ENCODE peak calls at places on chromosomes 4 and X, in six cellular contexts. One of them, this sample, is unnamed.

GRCh38 chr4:5784960-5785611 is 74.1 kb downstream of the EVC start:
- DNase-seq in stomach: no peak
- DNase-seq in stimulated activated CD4-positive, alpha-beta T cell treated with anti-CD3 and anti-CD28 coated beads, Interleukin-1b, Interleukin-23, amount 100 ng/mL, for 48 hours: no peak
- DNase-seq in NCI-H510A: no peak
- DNase-seq in uterus: no peak
- DNase-seq in GM04504: no peak
- DNase-seq in this sample: no peak

GRCh38 chr4:75985116-75985515 is 5.6 kb downstream of the SDAD1 start:
- DNase-seq in stomach: no peak
- DNase-seq in stimulated activated CD4-positive, alpha-beta T cell treated with anti-CD3 and anti-CD28 coated beads, Interleukin-1b, Interleukin-23, amount 100 ng/mL, for 48 hours: no peak
- DNase-seq in NCI-H510A: no peak
- DNase-seq in uterus: no peak
- DNase-seq in GM04504: peak
- DNase-seq in this sample: no peak

GRCh38 chrX:112687189-112687691 is 7.5 kb upstream of the LHFPL1 start:
- DNase-seq in stomach: no peak
- DNase-seq in stimulated activated CD4-positive, alpha-beta T cell treated with anti-CD3 and anti-CD28 coated beads, Interleukin-1b, Interleukin-23, amount 100 ng/mL, for 48 hours: no peak
- DNase-seq in NCI-H510A: no peak
- DNase-seq in uterus: no peak
- DNase-seq in GM04504: peak
- DNase-seq in this sample: no peak

GRCh38 chrX:140672840-140673731 is 36.5 kb upstream of the LINC00632 start:
- DNase-seq in stomach: no peak
- DNase-seq in stimulated activated CD4-positive, alpha-beta T cell treated with anti-CD3 and anti-CD28 coated beads, Interleukin-1b, Interleukin-23, amount 100 ng/mL, for 48 hours: no peak
- DNase-seq in NCI-H510A: no peak
- DNase-seq in uterus: no peak
- DNase-seq in GM04504: no peak
- DNase-seq in this sample: no peak

GRCh38 chrX:13398073-13398823 is 78.4 kb upstream of the ATXN3L start:
- DNase-seq in stomach: peak
- DNase-seq in stimulated activated CD4-positive, alpha-beta T cell treated with anti-CD3 and anti-CD28 coated beads, Interleukin-1b, Interleukin-23, amount 100 ng/mL, for 48 hours: peak
- DNase-seq in NCI-H510A: no peak
- DNase-seq in uterus: peak
- DNase-seq in GM04504: peak
- DNase-seq in this sample: peak

GRCh38 chr4:182898479-182898799 is 18.7 kb downstream of the DCTD start:
- DNase-seq in stomach: no peak
- DNase-seq in stimulated activated CD4-positive, alpha-beta T cell treated with anti-CD3 and anti-CD28 coated beads, Interleukin-1b, Interleukin-23, amount 100 ng/mL, for 48 hours: no peak
- DNase-seq in NCI-H510A: no peak
- DNase-seq in uterus: no peak
- DNase-seq in GM04504: no peak
- DNase-seq in this sample: no peak

GRCh38 chr4:40722576-40723161 is 27.1 kb upstream of the NSUN7 start:
- DNase-seq in stomach: no peak
- DNase-seq in stimulated activated CD4-positive, alpha-beta T cell treated with anti-CD3 and anti-CD28 coated beads, Interleukin-1b, Interleukin-23, amount 100 ng/mL, for 48 hours: peak
- DNase-seq in NCI-H510A: no peak
- DNase-seq in uterus: no peak
- DNase-seq in GM04504: no peak
- DNase-seq in this sample: no peak

GRCh38 chr4:154328030-154328429 is 163.6 kb downstream of the DCHS2 start:
- DNase-seq in stomach: no peak
- DNase-seq in stimulated activated CD4-positive, alpha-beta T cell treated with anti-CD3 and anti-CD28 coated beads, Interleukin-1b, Interleukin-23, amount 100 ng/mL, for 48 hours: no peak
- DNase-seq in NCI-H510A: no peak
- DNase-seq in uterus: no peak
- DNase-seq in GM04504: no peak
- DNase-seq in this sample: no peak

GRCh38 chr4:81455895-81456294 is 15.8 kb downstream of the RASGEF1B start:
- DNase-seq in stomach: no peak
- DNase-seq in stimulated activated CD4-positive, alpha-beta T cell treated with anti-CD3 and anti-CD28 coated beads, Interleukin-1b, Interleukin-23, amount 100 ng/mL, for 48 hours: no peak
- DNase-seq in NCI-H510A: no peak
- DNase-seq in uterus: no peak
- DNase-seq in GM04504: no peak
- DNase-seq in this sample: no peak

GRCh38 chr4:157837071-157837470 is 335.8 kb downstream of the GASK1B start:
- DNase-seq in stomach: no peak
- DNase-seq in stimulated activated CD4-positive, alpha-beta T cell treated with anti-CD3 and anti-CD28 coated beads, Interleukin-1b, Interleukin-23, amount 100 ng/mL, for 48 hours: no peak
- DNase-seq in NCI-H510A: no peak
- DNase-seq in uterus: no peak
- DNase-seq in GM04504: no peak
- DNase-seq in this sample: no peak

GRCh38 chrX:44829836-44830235 is 14.0 kb upstream of the DUSP21 start:
- DNase-seq in stomach: no peak
- DNase-seq in stimulated activated CD4-positive, alpha-beta T cell treated with anti-CD3 and anti-CD28 coated beads, Interleukin-1b, Interleukin-23, amount 100 ng/mL, for 48 hours: no peak
- DNase-seq in NCI-H510A: no peak
- DNase-seq in uterus: no peak
- DNase-seq in GM04504: no peak
- DNase-seq in this sample: no peak

GRCh38 chr4:54100607-54101189 is 735 bp downstream of the GSX2 start:
- DNase-seq in stomach: no peak
- DNase-seq in stimulated activated CD4-positive, alpha-beta T cell treated with anti-CD3 and anti-CD28 coated beads, Interleukin-1b, Interleukin-23, amount 100 ng/mL, for 48 hours: no peak
- DNase-seq in NCI-H510A: no peak
- DNase-seq in uterus: no peak
- DNase-seq in GM04504: no peak
- DNase-seq in this sample: no peak